ENCODE peak calls at places on chromosomes 4 and X, in six cellular contexts. Q, X, A, V, B and R are unnamed samples. For H3K4me1, the result is how much of the 10 kb centered on the place peaks cover.

GRCh38 chr4:81360722-81361121 is 111.0 kb downstream of the RASGEF1B start:
- DNase-seq in Q (no peak), X (no peak), A (no peak), V (no peak), B (no peak), R (no peak)

GRCh38 chrX:72714471-72714916 is 388 bp upstream of the PHKA1 start:
- DNase-seq in Q (peak), X (no peak), A (peak), V (peak), B (no peak), R (peak)

GRCh38 chrX:25721564-25721963 is 416.6 kb upstream of the MAGEB18 start:
- DNase-seq in Q (no peak), X (no peak), A (no peak), V (peak), B (no peak), R (no peak)

GRCh38 chr4:69773443-69773842 is 13.0 kb upstream of the SULT1B1 start:
- DNase-seq in Q (no peak), X (no peak), A (no peak), V (peak), B (no peak), R (no peak)

GRCh38 chr4:115030281-115030680 is 83.1 kb downstream of the NDST4 start:
- DNase-seq in Q (no peak), X (no peak), A (no peak), V (no peak), B (no peak), R (no peak)

GRCh38 chrX:74133156-74133796 is 170.7 kb upstream of the ZCCHC13 start:
- DNase-seq in Q (no peak), X (no peak), A (no peak), V (peak), B (no peak), R (no peak)

GRCh38 chrX:145727476-145727875 is 90.2 kb upstream of the SLITRK2 start:
- DNase-seq in Q (no peak), X (no peak), A (no peak), V (no peak), B (no peak), R (no peak)

GRCh38 chrX:147916375-147916968 is 4.8 kb downstream of the FMR1 start:
- DNase-seq in Q (no peak), X (no peak), A (no peak), V (no peak), B (no peak), R (no peak)

DNA sequence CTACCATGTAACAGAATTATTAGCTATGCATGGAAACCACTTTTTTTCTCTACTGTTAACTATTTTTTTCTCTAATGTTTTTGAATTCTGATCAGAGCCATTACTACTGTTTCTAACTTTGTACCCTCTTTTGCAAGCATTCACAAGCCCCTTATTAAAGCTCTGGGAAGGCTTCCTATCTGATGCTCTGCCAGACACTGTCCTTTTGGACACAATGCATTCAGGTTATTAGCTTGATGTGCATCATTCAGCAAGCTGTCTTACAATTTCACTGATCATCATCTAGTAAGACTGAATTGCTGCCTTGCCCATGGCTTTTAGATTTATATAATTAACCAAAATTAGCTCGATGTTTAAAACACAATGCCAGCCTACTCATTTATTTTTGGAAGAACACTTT is 155.1 kb downstream of the NR3C2 start:
- DNase-seq in Q (no peak), X (no peak), A (no peak), V (no peak), B (no peak), R (no peak)
- H3K4me1 ChIP-seq in Q (under half), X (under half), A (under half), V (under half), B (under half), R (under half)

GRCh38 chr4:2074588-2074987 is 15.5 kb downstream of the NAT8L start:
- DNase-seq in Q (no peak), X (no peak), A (no peak), V (no peak), B (no peak), R (peak)
- H3K4me1 ChIP-seq in Q (under half), X (under half), A (under half), V (under half), B (under half), R (under half)

GRCh38 chr4:139779653-139780052 is 114.0 kb downstream of the MGST2 start:
- DNase-seq in Q (no peak), X (no peak), A (no peak), V (no peak), B (peak), R (no peak)
- H3K4me1 ChIP-seq in Q (under half), X (under half), A (under half), V (under half), B (under half), R (under half)

GRCh38 chrX:47143894-47144625 is 442 bp downstream of the NDUFB11 start:
- DNase-seq in Q (no peak), X (peak), A (no peak), V (no peak), B (no peak), R (peak)
- H3K4me1 ChIP-seq in Q (under half), X (under half), A (under half), V (under half), B (under half), R (under half)

DNA sequence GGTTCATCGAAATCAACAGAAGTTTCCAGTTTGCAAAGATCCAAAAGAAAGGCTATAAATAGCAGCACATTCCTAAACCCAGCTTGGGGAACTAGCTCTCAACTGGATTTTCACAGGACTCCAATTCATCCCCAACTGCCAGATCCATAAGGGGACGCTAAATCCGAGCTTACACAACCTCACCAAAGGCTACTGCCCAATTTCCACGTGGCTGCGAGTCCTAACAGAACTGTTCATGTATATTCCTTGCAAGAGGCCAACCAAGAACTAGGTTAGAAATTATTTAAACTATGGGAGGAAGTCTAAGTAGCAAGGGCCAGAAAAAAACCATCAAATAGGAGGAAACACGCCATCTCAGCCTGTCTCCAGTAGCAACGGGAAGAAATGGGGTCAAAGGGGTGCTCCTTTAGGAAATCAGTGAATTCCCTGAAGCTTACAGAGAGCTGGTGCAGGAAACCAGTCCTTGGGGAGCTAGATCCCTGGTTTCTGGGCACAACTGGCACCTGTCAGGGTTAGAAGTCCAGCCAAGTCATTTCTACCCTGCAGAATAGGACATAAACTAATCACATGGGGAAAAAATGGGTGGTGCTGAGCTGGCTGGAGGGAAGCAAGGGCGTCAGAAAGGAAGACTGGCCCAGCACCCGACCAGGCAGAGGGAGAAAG is 20.7 kb downstream of the RELL1 start:
- DNase-seq in Q (no peak), X (no peak), A (no peak), V (peak), B (no peak), R (no peak)
- H3K4me1 ChIP-seq in Q (half or more), X (under half), A (under half), V (half or more), B (half or more), R (under half)

GRCh38 chr4:772118-772517 is 53.8 kb downstream of the CPLX1 start:
- DNase-seq in Q (no peak), X (no peak), A (no peak), V (no peak), B (no peak), R (no peak)
- H3K4me1 ChIP-seq in Q (under half), X (under half), A (under half), V (under half), B (under half), R (under half)

GRCh38 chrX:119682019-119682989 is 10.7 kb downstream of the SEPTIN6 start:
- DNase-seq in Q (no peak), X (peak), A (no peak), V (no peak), B (no peak), R (no peak)

GRCh38 chrX:119673336-119673735 is 19.6 kb downstream of the SEPTIN6 start:
- DNase-seq in Q (no peak), X (no peak), A (no peak), V (no peak), B (no peak), R (no peak)

GRCh38 chrX:119676949-119677653 is 15.9 kb downstream of the SEPTIN6 start:
- DNase-seq in Q (no peak), X (no peak), A (no peak), V (no peak), B (no peak), R (no peak)

GRCh38 chrX:119672252-119672825 is 20.6 kb downstream of the SEPTIN6 start:
- DNase-seq in Q (no peak), X (no peak), A (no peak), V (no peak), B (no peak), R (peak)

GRCh38 chrX:119677654-119677981 is 15.3 kb downstream of the SEPTIN6 start:
- DNase-seq in Q (no peak), X (no peak), A (no peak), V (no peak), B (no peak), R (no peak)
- H3K4me1 ChIP-seq in Q (under half), X (under half), A (under half), V (under half), B (under half), R (under half)